ENCODE peak calls at places on chromosomes 13 and 19, in six cellular contexts. P is ovary, G is heart left ventricle, M is adrenal gland, U is tibial nerve, W is prostate gland. K is an unnamed sample. For H3K4me1, the result is how much of the 10 kb centered on the place peaks cover.

GRCh38 chr13:51829236-51829899 is 15.6 kb downstream of the TMEM272 start:
- DNase-seq in P (no peak), G (no peak), M (no peak), U (no peak), W (no peak), K (no peak)

GRCh38 chr13:87255394-87255793 is 415.8 kb upstream of the SLITRK5 start:
- DNase-seq in P (no peak), G (no peak), M (no peak), U (no peak), W (no peak), K (no peak)

GRCh38 chr13:34108396-34108795 is 290.4 kb downstream of the RFC3 start:
- DNase-seq in P (no peak), G (no peak), M (no peak), U (no peak), W (no peak), K (no peak)

GRCh38 chr19:17686592-17687042 is 1.5 kb downstream of the UNC13A start:
- DNase-seq in P (no peak), G (peak), M (peak), U (no peak), W (no peak), K (no peak)

GRCh38 chr13:113061271-113061625 is 44.3 kb upstream of the F7 start:
- DNase-seq in P (no peak), G (no peak), M (no peak), U (no peak), W (no peak), K (no peak)

GRCh38 chr19:39136225-39136940 is 10.8 kb downstream of the PAK4 start:
- DNase-seq in P (no peak), G (no peak), M (peak), U (no peak), W (no peak), K (no peak)

GRCh38 chr13:104949840-104950805 is 1585.3 kb downstream of the EFNB2 start:
- DNase-seq in P (no peak), G (no peak), M (no peak), U (peak), W (no peak), K (no peak)

GRCh38 chr13:23898101-23898500 is 799 bp upstream of the C1QTNF9B start:
- DNase-seq in P (peak), G (no peak), M (no peak), U (no peak), W (no peak), K (no peak)

GRCh38 chr19:1333789-1334188 is 48.1 kb downstream of the EFNA2 start:
- DNase-seq in P (no peak), G (no peak), M (no peak), U (no peak), W (no peak), K (no peak)

GRCh38 chr13:22311734-22312404 is 641.0 kb downstream of the FGF9 start:
- DNase-seq in P (no peak), G (peak), M (no peak), U (peak), W (no peak), K (no peak)

GRCh38 chr13:112670118-112670517 is 19.7 kb upstream of the ATP11A start:
- DNase-seq in P (no peak), G (no peak), M (no peak), U (no peak), W (no peak), K (peak)

GRCh38 chr13:41152005-41152404 is 19.4 kb upstream of the KBTBD6 start:
- DNase-seq in P (no peak), G (no peak), M (no peak), U (no peak), W (no peak), K (no peak)

GRCh38 chr13:110336681-110337080 is 29.6 kb downstream of the COL4A2 start:
- DNase-seq in P (no peak), G (no peak), M (no peak), U (no peak), W (no peak), K (no peak)

GRCh38 chr19:438416-438958 is 22.3 kb downstream of the SHC2 start:
- DNase-seq in P (no peak), G (no peak), M (no peak), U (no peak), W (no peak), K (no peak)

GRCh38 chr13:79245937-79246574 is 160.0 kb downstream of the RBM26 start:
- DNase-seq in P (no peak), G (no peak), M (no peak), U (no peak), W (no peak), K (no peak)

GRCh38 chr19:11331502-11331901 is 8.0 kb downstream of the RAB3D start:
- DNase-seq in P (no peak), G (no peak), M (no peak), U (no peak), W (no peak), K (no peak)

GRCh38 chr13:94858856-94859811 is 146.8 kb upstream of the SOX21 start:
- DNase-seq in P (peak), G (peak), M (peak), U (peak), W (no peak), K (peak)

GRCh38 chr13:113176292-113176691 is 17.8 kb downstream of the PROZ start:
- DNase-seq in P (no peak), G (no peak), M (no peak), U (no peak), W (no peak), K (peak)

GRCh38 chr19:43950834-43951626 is at the start of gene ZNF221:
- DNase-seq in P (peak), G (peak), M (peak), U (peak), W (peak), K (peak)

GRCh38 chr13:20566424-20566916 is 487 bp upstream of the IFT88 start:
- DNase-seq in P (no peak), G (no peak), M (peak), U (peak), W (peak), K (no peak)

GRCh38 chr13:30103161-30103858 is 204.0 kb downstream of the KATNAL1 start:
- DNase-seq in P (no peak), G (no peak), M (no peak), U (no peak), W (no peak), K (no peak)

GRCh38 chr13:109344552-109345157 is 441.7 kb downstream of the IRS2 start:
- DNase-seq in P (no peak), G (no peak), M (no peak), U (no peak), W (no peak), K (no peak)

GRCh38 chr13:75760182-75760981 is 124.3 kb downstream of the LMO7 start:
- DNase-seq in P (no peak), G (peak), M (no peak), U (no peak), W (peak), K (peak)

GRCh38 chr19:6099633-6100032 is 10.7 kb downstream of the RFX2 start:
- DNase-seq in P (no peak), G (no peak), M (no peak), U (no peak), W (no peak), K (no peak)

GRCh38 chr19:6099037-6099436 is 11.3 kb downstream of the RFX2 start:
- DNase-seq in P (no peak), G (no peak), M (no peak), U (no peak), W (no peak), K (no peak)

GRCh38 chr19:6101291-6101690 is 9.0 kb downstream of the RFX2 start:
- DNase-seq in P (no peak), G (no peak), M (no peak), U (no peak), W (no peak), K (no peak)

GRCh38 chr19:6101991-6102390 is 8.3 kb downstream of the RFX2 start:
- DNase-seq in P (no peak), G (no peak), M (no peak), U (no peak), W (no peak), K (no peak)

GRCh38 chr19:6100284-6100915 is 9.9 kb downstream of the RFX2 start:
- DNase-seq in P (no peak), G (peak), M (no peak), U (no peak), W (no peak), K (peak)
- TF ChIP-seq POLR2A in P (no peak), G (no peak), M (no peak), U (no peak), W (no peak), K (no peak)

DNA sequence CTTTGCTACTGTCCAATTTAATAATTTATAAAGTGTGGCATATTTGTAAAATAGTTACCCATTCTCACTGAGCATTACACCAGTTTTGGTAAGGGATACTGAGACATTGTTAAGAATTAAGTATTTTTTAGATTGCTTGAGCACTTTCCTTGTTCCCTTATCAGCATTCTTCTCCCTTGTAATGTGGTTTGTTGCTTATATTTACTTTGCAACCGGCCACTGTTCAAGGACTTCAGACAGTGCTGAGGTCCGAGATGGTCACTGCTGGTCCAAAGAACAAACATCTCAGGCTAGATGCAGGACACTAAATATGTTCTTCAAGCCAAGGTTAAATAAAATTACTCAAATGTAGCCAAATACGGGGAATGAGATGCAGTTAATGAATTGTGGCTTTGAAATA is 161.4 kb downstream of the TM9SF2 start:
- DNase-seq in P (no peak), G (no peak), M (no peak), U (no peak), W (no peak), K (no peak)
- H3K4me1 ChIP-seq in P (under half), G (under half), M (under half), U (under half), W (under half), K (under half)

GRCh38 chr13:48403929-48404328 is 9.0 kb downstream of the LPAR6 start:
- DNase-seq in P (no peak), G (no peak), M (no peak), U (no peak), W (no peak), K (no peak)

GRCh38 chr13:48401480-48401879 is 11.4 kb downstream of the LPAR6 start:
- DNase-seq in P (no peak), G (no peak), M (no peak), U (no peak), W (no peak), K (no peak)

GRCh38 chr13:48400820-48401219 is 12.1 kb downstream of the LPAR6 start:
- DNase-seq in P (no peak), G (no peak), M (no peak), U (no peak), W (peak), K (no peak)

GRCh38 chr13:48403151-48403631 is 9.7 kb downstream of the LPAR6 start:
- DNase-seq in P (no peak), G (no peak), M (no peak), U (no peak), W (no peak), K (no peak)

GRCh38 chr13:48402325-48402962 is 10.5 kb downstream of the LPAR6 start:
- DNase-seq in P (no peak), G (no peak), M (no peak), U (no peak), W (no peak), K (no peak)
- H3K4me3 ChIP-seq in P (no peak), G (peak), M (no peak), U (no peak), W (no peak), K (no peak)

GRCh38 chr19:52638601-52639000 is 446 bp upstream of the ZNF83 start:
- DNase-seq in P (peak), G (peak), M (peak), U (no peak), W (no peak), K (no peak)

GRCh38 chr19:52640916-52641315 is 2.8 kb upstream of the ZNF83 start:
- DNase-seq in P (no peak), G (no peak), M (no peak), U (no peak), W (no peak), K (no peak)

GRCh38 chr19:52635786-52636570 is 2.2 kb downstream of the ZNF83 start:
- DNase-seq in P (no peak), G (no peak), M (no peak), U (no peak), W (no peak), K (no peak)

GRCh38 chr19:52637718-52638585 is at the start of gene ZNF83:
- DNase-seq in P (peak), G (peak), M (peak), U (peak), W (peak), K (peak)
- TF ChIP-seq POLR2A in P (peak), G (peak), M (peak), U (peak), W (peak), K (no peak)

GRCh38 chr19:4537953-4538600 is 1.8 kb downstream of the LRG1 start:
- DNase-seq in P (no peak), G (no peak), M (no peak), U (no peak), W (no peak), K (peak)

GRCh38 chr19:4539697-4540581 is at the start of gene LRG1:
- DNase-seq in P (peak), G (no peak), M (no peak), U (peak), W (peak), K (peak)

GRCh38 chr19:4538601-4538954 is 1.3 kb downstream of the LRG1 start:
- DNase-seq in P (no peak), G (no peak), M (no peak), U (no peak), W (no peak), K (no peak)

GRCh38 chr19:4541114-4541805 is 1.4 kb upstream of the LRG1 start:
- DNase-seq in P (no peak), G (no peak), M (no peak), U (no peak), W (no peak), K (no peak)

GRCh38 chr19:4539169-4539696 is 603 bp downstream of the LRG1 start:
- DNase-seq in P (no peak), G (no peak), M (no peak), U (no peak), W (no peak), K (no peak)
- H3K4me1 ChIP-seq in P (under half), G (under half), M (under half), U (under half), W (under half), K (under half)

GRCh38 chr13:73325351-73326214 is 266.8 kb downstream of the KLF5 start:
- DNase-seq in P (no peak), G (no peak), M (no peak), U (no peak), W (no peak), K (no peak)
- H3K4me3 ChIP-seq in P (no peak), G (no peak), M (no peak), U (no peak), W (no peak), K (no peak)

DNA sequence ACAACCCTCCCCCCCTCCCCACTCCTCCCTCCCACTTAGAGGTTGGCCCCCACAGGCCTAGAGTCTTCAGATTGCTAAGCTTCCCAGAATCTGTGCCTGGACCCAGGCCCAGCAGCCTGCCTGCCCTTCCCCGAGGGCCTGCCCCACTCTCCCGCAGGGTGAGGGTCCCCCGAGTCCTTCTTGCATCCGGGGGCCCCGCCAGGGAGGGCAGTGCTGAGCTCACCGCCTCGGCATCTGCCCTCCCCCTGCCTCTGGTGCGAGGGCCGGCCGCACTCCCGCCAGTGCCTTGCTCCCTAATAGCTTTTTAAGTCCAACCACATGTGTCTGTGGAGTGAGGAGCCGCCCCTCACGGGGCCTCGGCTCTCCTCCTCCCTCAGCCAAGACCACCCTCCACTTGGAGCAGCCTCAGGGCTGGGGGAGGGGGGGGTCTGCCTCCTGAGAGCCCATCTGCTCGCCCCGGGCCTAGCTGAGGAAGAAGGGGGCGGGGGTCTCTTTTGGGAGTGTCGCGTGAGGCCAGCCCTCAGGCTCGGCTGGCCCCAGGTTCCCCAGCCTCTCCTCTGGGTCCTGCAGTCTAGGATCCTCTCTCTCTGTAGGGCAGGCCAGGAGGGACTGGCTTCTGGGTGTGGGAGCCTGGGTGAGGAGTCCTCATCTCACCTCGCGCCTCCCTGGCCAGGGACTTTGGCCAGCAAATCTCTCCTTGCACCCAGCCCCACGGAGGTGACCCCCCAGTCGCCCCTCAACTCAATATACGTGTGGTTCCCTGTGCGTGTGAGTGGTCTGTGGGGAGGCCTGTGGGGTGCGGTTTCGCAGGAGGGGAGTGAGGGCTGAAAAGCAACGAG is 47.2 kb downstream of the LYL1 start:
- DNase-seq in P (peak), G (peak), M (peak), U (peak), W (no peak), K (no peak)
- TF ChIP-seq POLR2A in P (no peak), G (no peak), M (no peak), U (no peak), W (no peak), K (no peak)